ENCODE peak calls at places on chromosome 6, in six cellular contexts. P is hypothalamus, X is left cardiac atrium, O is small intestine, E is ascending aorta, S is HFFc6. T is an unnamed sample.
A peak's percentile ranks its signal among the peaks of the same experiment; 100 is the strongest.

GRCh38 chr6:42451595-42452170 is at the start of gene TRERF1:
- DNase-seq in E (peak; percentile 71), S (peak; percentile 62), P (peak; percentile 50), O (peak; percentile 66), X (peak; percentile 44), T (peak; percentile 56)

GRCh38 chr6:151160869-151161268 is 78.9 kb upstream of the AKAP12 start:
- DNase-seq in O (peak; percentile 19), S (no peak), E (no peak), P (no peak), X (no peak), T (peak; percentile 66)

GRCh38 chr6:33183071-33183683 is 9.1 kb downstream of the COL11A2 start:
- DNase-seq in E (no peak), P (no peak), S (no peak), O (no peak), X (no peak), T (no peak)

GRCh38 chr6:77341058-77341986 is 122.0 kb downstream of the HTR1B start:
- DNase-seq in E (no peak), S (no peak), X (peak; percentile 35), P (no peak), O (peak; percentile 88), T (no peak)

GRCh38 chr6:118893095-118893881 is 664 bp upstream of the ASF1A start:
- DNase-seq in S (peak; percentile 62), O (peak; percentile 61), E (peak; percentile 70), P (no peak), X (no peak), T (no peak)

GRCh38 chr6:81950877-81951276 is 198.4 kb upstream of the TENT5A start:
- DNase-seq in E (no peak), X (no peak), S (peak; percentile 70), O (no peak), P (no peak), T (no peak)

GRCh38 chr6:18025591-18025990 is 38.2 kb upstream of the KIF13A start:
- DNase-seq in E (no peak), O (peak; percentile 18), P (no peak), S (no peak), X (no peak), T (no peak)

GRCh38 chr6:26235240-26235730 is 129.7 kb upstream of the BTN3A2 start:
- DNase-seq in X (no peak), O (peak; percentile 42), P (no peak), S (no peak), E (no peak), T (no peak)

GRCh38 chr6:16229710-16230109 is 8.7 kb upstream of the GMPR start:
- DNase-seq in P (no peak), O (no peak), S (no peak), X (no peak), E (no peak), T (no peak)

GRCh38 chr6:101509556-101509955 is 116.0 kb downstream of the GRIK2 start:
- DNase-seq in O (no peak), X (no peak), E (no peak), S (peak; percentile 48), P (no peak), T (no peak)

GRCh38 chr6:40779399-40779798 is 192.2 kb upstream of the LRFN2 start:
- DNase-seq in O (no peak), E (no peak), S (peak; percentile 80), P (no peak), X (peak; percentile 33), T (no peak)

GRCh38 chr6:89297695-89298351 is 17.3 kb downstream of the GABRR2 start:
- DNase-seq in X (peak; percentile 65), E (peak; percentile 85), S (peak; percentile 89), O (peak; percentile 56), P (no peak), T (no peak)

GRCh38 chr6:73051147-73051546 is 174.1 kb downstream of the KHDC1L start:
- DNase-seq in S (no peak), O (no peak), E (no peak), P (no peak), X (no peak), T (no peak)

GRCh38 chr6:120198033-120198432 is 848.5 kb upstream of the MAN1A1 start:
- DNase-seq in S (no peak), O (no peak), X (no peak), P (no peak), E (no peak), T (no peak)

GRCh38 chr6:28996844-28997502 is 8.1 kb downstream of the ZNF311 start:
- DNase-seq in S (peak; percentile 21), X (no peak), E (no peak), P (no peak), O (no peak), T (no peak)

GRCh38 chr6:110357696-110358535 is at the start of gene METTL24:
- DNase-seq in S (no peak), X (peak; percentile 37), P (peak; percentile 19), E (no peak), O (peak; percentile 23), T (peak; percentile 49)

GRCh38 chr6:123430966-123431365 is 205.8 kb downstream of the TRDN start:
- DNase-seq in S (no peak), E (no peak), X (no peak), O (no peak), P (no peak), T (no peak)

GRCh38 chr6:151209071-151209831 is 30.5 kb upstream of the AKAP12 start:
- DNase-seq in X (no peak), E (no peak), P (no peak), O (peak; percentile 15), S (peak; percentile 3), T (no peak)

GRCh38 chr6:99458319-99458718 is 33.2 kb upstream of the PNISR start:
- DNase-seq in P (no peak), X (no peak), S (peak; percentile 40), E (no peak), O (peak; percentile 31), T (no peak)

GRCh38 chr6:109794201-109794926 is 103.3 kb downstream of the FIG4 start:
- DNase-seq in X (no peak), P (no peak), S (peak; percentile 73), O (no peak), E (peak; percentile 62), T (no peak)

GRCh38 chr6:35492664-35493284 is 4.1 kb downstream of the TEAD3 start:
- DNase-seq in X (no peak), E (no peak), S (no peak), P (no peak), O (no peak), T (no peak)

GRCh38 chr6:17987576-17988421 is at the start of gene KIF13A:
- DNase-seq in X (peak; percentile 77), O (peak; percentile 53), E (peak; percentile 86), S (peak; percentile 46), P (peak; percentile 71), T (peak; percentile 81)

T was measured in lower lobe of right lung.